ENCODE peak calls at places on chromosomes 12 and 14, in ten cellular contexts. M is GF-D8; I is K562; H is naive thymus-derived CD4-positive, alpha-beta T cell; Q is Caki2; R is heart left ventricle; O is neural crest cell; T is progenitor cell of endocrine pancreas; D is AG09309; C is NCI-H69. G is an unnamed sample.

GRCh38 chr14:39469094-39469710 is 37.0 kb upstream of the FBXO33 start:
- DNase-seq in R (no peak), T (no peak), M (no peak), I (peak; percentile 25), Q (no peak), O (peak; percentile 51), D (no peak), C (peak; percentile 37), H (peak; percentile 19), G (no peak)

GRCh38 chr12:84913151-84913550 is 552 bp upstream of the SLC6A15 start:
- DNase-seq in T (no peak), O (peak; percentile 1), C (peak; percentile 65), M (no peak), R (no peak), I (no peak), H (no peak), Q (no peak), D (no peak), G (no peak)

GRCh38 chr14:90184571-90185266 is 71.6 kb upstream of the PSMC1 start:
- DNase-seq in C (no peak), T (no peak), R (no peak), O (no peak), D (no peak), I (no peak), Q (no peak), H (no peak), M (no peak), G (no peak)

GRCh38 chr14:101072945-101073597 is 169.5 kb upstream of the RTL1 start:
- DNase-seq in D (peak; percentile 87), R (no peak), T (peak; percentile 41), M (no peak), C (peak; percentile 90), H (no peak), Q (peak; percentile 92), O (no peak), I (peak; percentile 63), G (peak; percentile 47)

GRCh38 chr12:52582971-52583456 is 9.4 kb upstream of the KRT74 start:
- DNase-seq in D (no peak), R (no peak), C (peak; percentile 82), H (peak; percentile 80), O (peak; percentile 64), Q (peak; percentile 81), M (no peak), T (peak; percentile 49), I (peak; percentile 73), G (peak; percentile 3)

GRCh38 chr14:96086032-96086431 is 46.9 kb downstream of the C14orf132 start:
- DNase-seq in O (no peak), H (no peak), R (no peak), D (no peak), I (no peak), T (no peak), M (no peak), Q (no peak), C (no peak), G (no peak)

GRCh38 chr12:79555006-79555925 is 135.5 kb downstream of the PAWR start:
- DNase-seq in Q (peak; percentile 92), T (no peak), I (peak; percentile 1), O (no peak), C (peak; percentile 37), M (peak; percentile 11), H (peak; percentile 9), D (peak; percentile 29), R (no peak), G (peak; percentile 31)

GRCh38 chr12:31234955-31235867 is 90.7 kb downstream of the SINHCAF start:
- DNase-seq in R (no peak), C (peak; percentile 100), Q (peak; percentile 38), T (peak; percentile 57), M (no peak), O (peak; percentile 50), H (no peak), I (peak; percentile 25), D (no peak), G (no peak)

GRCh38 chr14:29166507-29166906 is 399.9 kb downstream of the FOXG1 start:
- DNase-seq in R (no peak), T (no peak), C (peak; percentile 54), I (peak; percentile 0), M (no peak), O (no peak), Q (no peak), D (no peak), H (no peak), G (no peak)

GRCh38 chr12:19846561-19846960 is 407.3 kb downstream of the AEBP2 start:
- DNase-seq in H (no peak), M (no peak), C (no peak), I (no peak), O (no peak), T (no peak), D (no peak), R (no peak), Q (no peak), G (no peak)

GRCh38 chr14:34665785-34666425 is 36.0 kb upstream of the SNX6 start:
- DNase-seq in C (peak; percentile 60), Q (no peak), O (no peak), M (no peak), D (peak; percentile 71), I (peak; percentile 20), T (no peak), H (peak; percentile 54), R (no peak), G (peak; percentile 54)

GRCh38 chr12:69052613-69053408 is 119.8 kb upstream of the CPM start:
- DNase-seq in O (no peak), H (no peak), M (no peak), Q (peak; percentile 97), C (no peak), R (no peak), D (peak; percentile 76), I (no peak), T (no peak), G (peak; percentile 68)

GRCh38 chr12:64691793-64692583 is 67.2 kb downstream of the GNS start:
- DNase-seq in H (no peak), R (no peak), T (no peak), O (no peak), I (no peak), Q (no peak), C (peak; percentile 96), M (no peak), D (no peak), G (no peak)

GRCh38 chr12:108752387-108752786 is 21.1 kb upstream of the CORO1C start:
- DNase-seq in R (no peak), H (no peak), O (no peak), C (peak; percentile 24), D (no peak), I (no peak), T (no peak), Q (no peak), M (no peak), G (no peak)

GRCh38 chr14:101917413-101918124 is 46.8 kb upstream of the DYNC1H1 start:
- DNase-seq in C (no peak), Q (no peak), I (no peak), T (no peak), O (no peak), D (no peak), M (no peak), H (no peak), R (no peak), G (no peak)

GRCh38 chr12:12387521-12387920 is 30.6 kb downstream of the BORCS5 start:
- DNase-seq in C (no peak), R (no peak), I (peak; percentile 13), D (peak; percentile 38), T (no peak), M (no peak), O (no peak), Q (peak; percentile 6), H (no peak), G (no peak)

GRCh38 chr14:104843442-104844305 is 21.4 kb upstream of the CEP170B start:
- DNase-seq in C (peak; percentile 81), M (no peak), I (no peak), D (no peak), Q (no peak), T (no peak), R (no peak), H (no peak), O (no peak), G (no peak)

GRCh38 chr12:6954754-6955461 is 3.8 kb downstream of the PTPN6 start:
- DNase-seq in H (no peak), Q (no peak), C (no peak), T (no peak), D (no peak), R (no peak), O (no peak), I (no peak), M (no peak), G (no peak)

GRCh38 chr12:66329941-66330340 is 27.6 kb downstream of the HELB start:
- DNase-seq in H (no peak), O (no peak), D (no peak), R (no peak), T (no peak), C (no peak), M (no peak), Q (no peak), I (no peak), G (no peak)

GRCh38 chr12:29041621-29042020 is 107.5 kb upstream of the FAR2 start:
- DNase-seq in O (no peak), H (no peak), I (no peak), Q (peak; percentile 63), R (no peak), C (no peak), D (peak; percentile 81), T (no peak), M (no peak), G (peak; percentile 74)

GRCh38 chr12:14723763-14724162 is 27.4 kb upstream of the GUCY2C start:
- DNase-seq in D (peak; percentile 28), Q (no peak), O (peak; percentile 14), R (peak; percentile 61), M (no peak), H (peak; percentile 62), T (no peak), C (peak; percentile 41), I (peak; percentile 33), G (peak; percentile 13)

GRCh38 chr12:17652436-17652835 is 437.6 kb downstream of the RERGL start:
- DNase-seq in T (no peak), C (no peak), O (no peak), D (no peak), H (no peak), I (no peak), M (no peak), Q (peak; percentile 37), R (no peak), G (no peak)

GRCh38 chr12:8145754-8146415 is 10.9 kb upstream of the ZNF705A start:
- DNase-seq in Q (no peak), R (peak; percentile 69), M (no peak), I (no peak), O (no peak), H (no peak), D (peak; percentile 86), C (peak; percentile 33), T (no peak), G (peak; percentile 15)

GRCh38 chr14:104594310-104595046 is 10.1 kb downstream of the TMEM179 start:
- DNase-seq in I (no peak), M (no peak), C (no peak), T (no peak), H (no peak), Q (no peak), R (peak; percentile 40), O (no peak), D (no peak), G (no peak)

GRCh38 chr14:48954446-48954845 is 631.7 kb downstream of the RPS29 start:
- DNase-seq in Q (no peak), D (no peak), T (no peak), O (no peak), I (no peak), H (no peak), M (no peak), C (no peak), R (no peak), G (no peak)

GRCh38 chr14:24212924-24213865 is at the start of gene CHMP4A:
- DNase-seq in M (peak; percentile 94), Q (peak; percentile 97), C (peak; percentile 98), T (peak; percentile 89), D (peak; percentile 89), H (peak; percentile 92), O (peak; percentile 89), R (peak; percentile 97), I (peak; percentile 97), G (peak; percentile 88)

GRCh38 chr14:96762650-96763049 is 34.5 kb upstream of the VRK1 start:
- DNase-seq in R (no peak), M (no peak), Q (peak; percentile 61), H (peak; percentile 47), C (peak; percentile 85), O (peak; percentile 16), T (no peak), I (peak; percentile 82), D (no peak), G (no peak)

GRCh38 chr12:118102609-118103008 is 1.2 kb downstream of the VSIG10 start:
- DNase-seq in R (no peak), D (no peak), H (no peak), C (peak; percentile 16), M (no peak), T (no peak), O (no peak), Q (no peak), I (no peak), G (no peak)

G was measured in GM04503.